ENCODE peak calls at places on chromosomes 5 and 9, in four cellular contexts. Q, P, A and C are unnamed samples.
A peak's percentile ranks its signal among the peaks of the same experiment; 100 is the strongest.

GRCh38 chr9:111798786-111799185 is 4.0 kb upstream of the SHOC1 start:
- DNase-seq in A (peak; percentile 5), P (peak; percentile 40), Q (no peak), C (no peak)

GRCh38 chr5:125411163-125412050 is 665.0 kb upstream of the ZNF608 start:
- DNase-seq in P (peak; percentile 18), Q (no peak), A (no peak), C (no peak)

GRCh38 chr5:137366526-137366925 is 132.6 kb downstream of the SPOCK1 start:
- DNase-seq in A (no peak), P (no peak), Q (no peak), C (no peak)

GRCh38 chr9:72636621-72637020 is 115.2 kb downstream of the TMC1 start:
- DNase-seq in P (no peak), A (no peak), Q (no peak), C (no peak)

GRCh38 chr5:93107141-93107540 is 473.9 kb downstream of the NR2F1-AS1 start:
- DNase-seq in A (no peak), P (no peak), Q (no peak), C (no peak)

GRCh38 chr9:135773677-135774238 is 71.8 kb downstream of the KCNT1 start:
- DNase-seq in P (no peak), A (no peak), Q (no peak), C (no peak)

GRCh38 chr9:89052470-89053097 is 61.3 kb downstream of the S1PR3 start:
- DNase-seq in P (no peak), Q (no peak), A (no peak), C (no peak)

GRCh38 chr5:178193251-178193809 is 6.2 kb upstream of the GMCL2 start:
- DNase-seq in A (no peak), P (no peak), Q (no peak), C (no peak)

GRCh38 chr5:42824347-42824976 is 12.8 kb upstream of the SELENOP start:
- DNase-seq in P (no peak), Q (no peak), A (no peak), C (no peak)

GRCh38 chr9:124356745-124357390 is 58.4 kb downstream of the PSMB7 start:
- DNase-seq in Q (no peak), A (no peak), P (no peak), C (no peak)

GRCh38 chr5:96321371-96321770 is 111.7 kb downstream of the PCSK1 start:
- DNase-seq in Q (no peak), P (no peak), A (no peak), C (no peak)